ENCODE peak calls at places on chromosome 1, in eight cellular contexts. I is neuronal stem cell, N is GM23338, D is OCI-LY7, P is PC-9, W is HCT116, O is fibroblast of lung, S is MM.1S. J is an unnamed sample.

GRCh38 chr1:166182281-166182680 is 15.5 kb upstream of the FAM78B start:
- DNase-seq in I (no peak), O (no peak), P (no peak), W (no peak), D (no peak), S (no peak), N (no peak), J (no peak)

GRCh38 chr1:13730751-13731482 is 30.9 kb downstream of the PRDM2 start:
- DNase-seq in D (peak; percentile 97), W (no peak), N (no peak), O (peak; percentile 74), P (no peak), S (peak; percentile 92), I (no peak), J (no peak)

GRCh38 chr1:37755290-37755689 is 9.6 kb downstream of the EPHA10 start:
- DNase-seq in S (no peak), N (no peak), I (no peak), D (no peak), W (peak; percentile 6), O (no peak), P (no peak), J (no peak)

GRCh38 chr1:234565132-234565531 is 44.8 kb downstream of the IRF2BP2 start:
- DNase-seq in I (no peak), D (no peak), S (no peak), O (peak; percentile 28), N (no peak), P (no peak), W (no peak), J (no peak)

GRCh38 chr1:154856049-154856448 is 14.0 kb downstream of the KCNN3 start:
- DNase-seq in O (no peak), S (no peak), N (peak; percentile 53), D (no peak), I (no peak), W (no peak), P (peak; percentile 19), J (peak; percentile 66)

GRCh38 chr1:223226271-223226670 is 83.2 kb upstream of the TLR5 start:
- DNase-seq in W (no peak), P (no peak), S (no peak), N (no peak), I (no peak), D (no peak), O (no peak), J (no peak)

GRCh38 chr1:155068599-155068998 is 5.1 kb downstream of the EFNA4 start:
- DNase-seq in S (no peak), O (no peak), W (no peak), N (no peak), P (no peak), D (no peak), I (no peak), J (no peak)

GRCh38 chr1:94101613-94101940 is 19.4 kb downstream of the ABCA4 start:
- DNase-seq in W (no peak), S (no peak), I (no peak), P (peak; percentile 98), N (no peak), O (peak; percentile 39), D (no peak), J (no peak)

GRCh38 chr1:108502624-108503023 is 52.5 kb downstream of the NBPF6 start:
- DNase-seq in S (no peak), I (no peak), N (no peak), D (no peak), P (peak; percentile 75), O (peak; percentile 66), W (no peak), J (no peak)

GRCh38 chr1:96367791-96368190 is 353.8 kb upstream of the PTBP2 start:
- DNase-seq in O (peak; percentile 22), I (no peak), N (no peak), P (no peak), S (no peak), W (no peak), D (no peak), J (no peak)

GRCh38 chr1:218665216-218665615 is 320.1 kb downstream of the TGFB2 start:
- DNase-seq in I (no peak), P (no peak), S (no peak), D (no peak), N (no peak), W (no peak), O (peak; percentile 90), J (no peak)

DNA sequence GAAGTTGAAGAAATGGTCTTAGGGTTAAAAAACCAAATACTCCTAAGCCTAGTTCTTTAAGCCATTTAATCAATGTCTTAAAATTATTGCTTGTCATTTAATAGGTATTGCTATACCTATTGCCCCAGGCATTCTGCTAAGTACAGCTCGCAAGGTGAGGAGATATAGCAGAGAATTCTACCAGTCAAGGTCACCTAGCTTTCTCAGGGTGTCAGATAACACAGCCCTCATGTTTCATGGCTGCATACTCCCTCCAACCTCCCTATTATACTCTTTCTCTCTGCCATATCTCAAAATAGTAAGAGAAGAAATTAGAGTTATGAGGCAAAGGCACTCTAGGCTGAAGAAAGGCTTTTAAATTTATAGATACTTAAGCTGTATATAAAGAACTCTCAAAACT is 68.4 kb upstream of the GPR88 start:
- DNase-seq in D (no peak), W (no peak), O (no peak), N (no peak), P (no peak), S (no peak), I (no peak), J (no peak)
- H3K4me3 ChIP-seq in D (no peak overlapping the region), W (no peak overlapping the region), O (no peak overlapping the region), N (no peak overlapping the region), P (no peak overlapping the region), S (no peak overlapping the region), I (no peak overlapping the region), J (no peak overlapping the region)

DNA sequence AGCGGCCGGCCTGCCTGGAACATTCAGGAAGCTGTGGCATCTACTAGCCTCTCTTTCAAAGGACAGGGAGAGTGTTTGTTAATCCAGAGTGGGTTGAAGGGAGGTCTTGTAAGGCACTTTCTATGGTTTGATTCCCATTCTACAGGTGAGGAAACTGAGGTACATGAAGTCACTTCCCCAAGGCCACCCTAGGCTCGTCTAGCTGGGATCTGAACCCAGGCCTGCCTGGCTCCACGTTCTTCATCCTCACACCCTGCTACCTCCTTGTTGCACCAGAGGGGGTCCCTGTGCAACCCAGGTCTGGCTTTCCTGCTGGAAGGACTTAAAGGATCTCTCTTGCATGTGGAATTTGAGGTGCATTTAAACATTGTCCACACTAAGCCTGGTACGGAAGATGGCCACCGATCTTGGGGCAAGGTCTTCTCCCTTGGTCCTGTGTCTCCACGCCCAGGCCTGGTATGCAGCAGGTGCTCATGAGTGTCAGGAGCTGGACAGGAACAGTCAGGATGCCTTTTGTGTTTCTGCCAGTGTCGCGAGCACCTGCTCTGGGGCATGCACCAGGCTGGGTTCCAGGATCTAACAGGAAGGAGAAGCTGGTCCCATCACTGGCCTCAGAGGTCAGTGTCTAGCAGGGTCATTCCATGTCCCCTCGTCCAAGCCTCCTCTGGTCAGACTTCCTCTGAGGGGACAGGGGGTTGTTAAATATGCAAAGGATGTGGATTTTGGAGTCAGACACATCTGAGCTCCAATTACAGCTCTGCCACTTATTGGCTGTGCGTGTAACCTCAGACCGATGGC is 103.2 kb upstream of the RUNX3 start:
- DNase-seq in S (no peak), O (no peak), D (no peak), N (no peak), W (no peak), P (no peak), I (no peak), J (no peak)
- H2AFZ ChIP-seq in S (no peak overlapping the region), O (no peak overlapping the region), D (peak overlapping the region; percentile 45), N (no peak overlapping the region), W (no peak overlapping the region), P (no peak overlapping the region), I (peak overlapping the region; percentile 8), J (no peak overlapping the region)

GRCh38 chr1:19648239-19648638 is 4.1 kb downstream of the NBL1 start:
- DNase-seq in O (no peak), P (no peak), D (no peak), W (no peak), S (no peak), I (no peak), N (no peak), J (no peak)
- H3K4me3 ChIP-seq in O (no peak overlapping the region), P (no peak overlapping the region), D (no peak overlapping the region), W (no peak overlapping the region), S (no peak overlapping the region), I (no peak overlapping the region), N (no peak overlapping the region), J (no peak overlapping the region)

GRCh38 chr1:214957330-214958137 is 125.0 kb upstream of the KCNK2 start:
- DNase-seq in I (no peak), P (peak; percentile 44), S (no peak), O (peak; percentile 100), D (no peak), N (no peak), W (no peak), J (no peak)
- H2AFZ ChIP-seq in I (peak overlapping the region; percentile 11), P (peak overlapping the region; percentile 44), S (no peak overlapping the region), O (no peak overlapping the region), D (no peak overlapping the region), N (no peak overlapping the region), W (no peak overlapping the region), J (no peak overlapping the region)

GRCh38 chr1:1439550-1440261 is 4.2 kb downstream of the VWA1 start:
- DNase-seq in O (no peak), N (peak; percentile 60), W (no peak), S (no peak), I (no peak), P (no peak), D (no peak), J (no peak)
- H3K4me3 ChIP-seq in O (no peak overlapping the region), N (no peak overlapping the region), W (no peak overlapping the region), S (no peak overlapping the region), I (no peak overlapping the region), P (no peak overlapping the region), D (no peak overlapping the region), J (no peak overlapping the region)

DNA sequence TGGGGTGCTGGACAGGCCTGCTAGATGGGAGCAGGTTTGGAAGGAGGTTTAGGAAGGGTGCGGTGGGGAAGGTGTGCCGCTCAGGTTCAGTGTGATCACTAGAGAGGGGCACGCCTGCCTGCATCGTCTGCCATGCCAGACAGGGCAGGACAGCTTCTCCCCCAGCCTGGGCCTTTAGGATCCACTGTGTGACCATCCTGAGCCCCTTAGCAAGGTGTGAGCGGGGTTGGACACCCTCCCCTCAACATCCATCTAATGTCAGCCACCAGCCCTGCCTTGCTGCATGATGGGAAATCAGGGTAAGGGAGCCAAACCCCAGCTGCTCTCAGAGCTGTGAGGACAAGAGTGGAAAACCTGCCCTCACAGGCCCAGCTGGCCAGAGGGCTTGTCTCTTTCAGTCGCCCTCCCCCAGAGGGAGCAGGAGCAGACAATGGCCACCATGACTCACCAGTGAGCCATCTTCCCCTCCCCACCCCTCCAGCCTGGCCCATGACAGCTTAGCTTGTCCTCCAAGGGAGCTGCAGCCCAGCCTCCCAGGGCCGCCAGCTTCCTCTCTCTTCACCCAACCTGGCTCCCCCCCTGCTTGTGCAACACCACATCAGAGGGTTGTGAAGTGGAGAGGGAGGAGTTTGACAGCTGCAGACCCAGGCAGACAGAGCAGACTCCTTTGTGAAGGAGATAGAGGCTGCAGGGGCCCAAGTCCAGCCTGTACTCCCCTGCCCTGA is 37.0 kb downstream of the NUAK2 start:
- DNase-seq in W (peak; percentile 75), O (peak; percentile 99), I (peak; percentile 86), N (peak; percentile 82), D (peak; percentile 92), S (peak; percentile 98), P (peak; percentile 94), J (peak; percentile 88)
- H2AFZ ChIP-seq in W (peak overlapping the region; percentile 1), O (peak overlapping the region; percentile 21), I (peak overlapping the region; percentile 2), N (peak overlapping the region; percentile 78), D (peak overlapping the region; percentile 22), S (peak overlapping the region; percentile 7), P (no peak overlapping the region), J (no peak overlapping the region)

DNA sequence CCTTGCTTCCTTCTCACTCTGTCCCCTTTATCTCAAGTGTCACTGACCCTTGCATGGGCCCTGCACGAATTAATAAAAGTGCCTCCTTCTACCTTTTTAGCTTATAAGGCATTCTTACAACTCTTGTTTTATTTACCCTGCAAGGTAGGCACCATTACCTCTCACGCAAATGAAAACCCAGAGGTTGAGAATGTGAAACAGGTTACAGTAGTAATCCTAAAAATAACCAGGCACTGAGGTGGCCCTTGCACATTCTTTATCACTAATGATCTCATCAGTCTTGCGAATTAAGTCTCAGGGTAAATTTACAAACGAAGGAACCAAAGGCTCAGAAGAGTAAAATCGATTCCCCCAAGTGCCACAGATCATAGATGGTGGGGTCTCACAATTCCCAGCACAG is 3.7 kb downstream of the GLIS1 start:
- DNase-seq in W (no peak), P (no peak), I (no peak), N (no peak), S (peak; percentile 85), O (peak; percentile 63), D (no peak), J (no peak)
- H3K4me3 ChIP-seq in W (no peak overlapping the region), P (no peak overlapping the region), I (no peak overlapping the region), N (no peak overlapping the region), S (peak overlapping the region; percentile 35), O (no peak overlapping the region), D (no peak overlapping the region), J (no peak overlapping the region)